ENCODE peak calls at places on chromosomes 3 and 15, in five cellular contexts. X, F, Q, B and R are unnamed samples.

GRCh38 chr15:44033894-44034293 is 161.2 kb downstream of the FRMD5 start:
- DNase-seq in X (peak; percentile 74), B (no peak), Q (no peak), F (no peak), R (peak; percentile 53)

GRCh38 chr15:59290311-59291213 is 82.1 kb downstream of the MYO1E start:
- DNase-seq in Q (no peak), F (no peak), B (peak; percentile 18), X (no peak), R (peak; percentile 87)

GRCh38 chr3:46096781-46097180 is 69.5 kb upstream of the XCR1 start:
- DNase-seq in Q (no peak), B (no peak), X (no peak), F (no peak), R (no peak)

GRCh38 chr3:123287051-123287961 is 85.6 kb downstream of the SEC22A start:
- DNase-seq in Q (no peak), X (no peak), F (no peak), B (no peak), R (no peak)

GRCh38 chr3:134754768-134755559 is 40.1 kb upstream of the EPHB1 start:
- DNase-seq in X (peak; percentile 49), B (no peak), F (peak; percentile 5), Q (peak; percentile 8), R (no peak)

GRCh38 chr15:92780816-92781215 is 119.3 kb upstream of the CHD2 start:
- DNase-seq in F (no peak), Q (no peak), X (no peak), B (no peak), R (no peak)

GRCh38 chr3:110624571-110624970 is 447.0 kb upstream of the NECTIN3 start:
- DNase-seq in B (no peak), F (no peak), X (no peak), Q (no peak), R (no peak)

GRCh38 chr15:29037997-29038700 is 152.4 kb downstream of the APBA2 start:
- DNase-seq in Q (no peak), F (no peak), X (no peak), B (no peak), R (no peak)

GRCh38 chr3:106208979-106209378 is 340.2 kb upstream of the CBLB start:
- DNase-seq in X (peak; percentile 23), Q (no peak), F (peak; percentile 9), B (no peak), R (no peak)